ENCODE peak calls at places on chromosomes 2 and 18, in four cellular contexts. One of them, this sample, is unnamed.
A peak's percentile ranks its signal among the peaks of the same experiment; 100 is the strongest.

GRCh38 chr18:59565957-59566356 is 131.3 kb downstream of the CCBE1 start:
- DNase-seq in GM12878: no peak
- DNase-seq in HepG2: no peak
- DNase-seq in H1: no peak
- DNase-seq in this sample: no peak

GRCh38 chr2:20597868-20598183 is 53.1 kb downstream of the HS1BP3 start:
- DNase-seq in H1: no peak
- DNase-seq in HepG2: no peak
- DNase-seq in GM12878: no peak
- DNase-seq in this sample: no peak

GRCh38 chr18:69599377-69599776 is 198.7 kb downstream of the DOK6 start:
- DNase-seq in HepG2: no peak
- DNase-seq in GM12878: no peak
- DNase-seq in H1: no peak
- DNase-seq in this sample: no peak

GRCh38 chr18:34809697-34810096 is 99.6 kb downstream of the DTNA start:
- DNase-seq in GM12878: no peak
- DNase-seq in HepG2: peak; percentile 52
- DNase-seq in H1: no peak
- DNase-seq in this sample: peak; percentile 35

GRCh38 chr2:10537522-10538195 is 89.5 kb upstream of the ODC1 start:
- DNase-seq in H1: no peak
- DNase-seq in GM12878: no peak
- DNase-seq in HepG2: no peak
- DNase-seq in this sample: no peak

GRCh38 chr18:44895176-44895798 is 214.6 kb downstream of the SETBP1 start:
- DNase-seq in GM12878: peak; percentile 53
- DNase-seq in H1: no peak
- DNase-seq in HepG2: no peak
- DNase-seq in this sample: no peak

GRCh38 chr2:120820263-120820884 is 84.7 kb downstream of the GLI2 start:
- DNase-seq in H1: no peak
- DNase-seq in GM12878: no peak
- DNase-seq in HepG2: no peak
- DNase-seq in this sample: no peak

GRCh38 chr2:20103514-20103913 is 52.1 kb upstream of the LAPTM4A start:
- DNase-seq in H1: no peak
- DNase-seq in GM12878: no peak
- DNase-seq in HepG2: peak; percentile 65
- DNase-seq in this sample: no peak

GRCh38 chr18:28002841-28003240 is 174.1 kb downstream of the CDH2 start:
- DNase-seq in H1: no peak
- DNase-seq in GM12878: no peak
- DNase-seq in HepG2: no peak
- DNase-seq in this sample: no peak

GRCh38 chr2:31940920-31941319 is 69.9 kb downstream of the MEMO1 start:
- DNase-seq in HepG2: no peak
- DNase-seq in H1: no peak
- DNase-seq in GM12878: no peak
- DNase-seq in this sample: no peak

GRCh38 chr18:79898952-79899608 is 52.4 kb downstream of the SLC66A2 start:
- DNase-seq in GM12878: no peak
- DNase-seq in HepG2: no peak
- DNase-seq in H1: no peak
- DNase-seq in this sample: no peak

GRCh38 chr18:46939337-46939963 is 22.0 kb downstream of the KATNAL2 start:
- DNase-seq in HepG2: peak; percentile 15
- DNase-seq in GM12878: no peak
- DNase-seq in H1: no peak
- DNase-seq in this sample: no peak

GRCh38 chr2:219689676-219690628 is 62.5 kb downstream of the SLC4A3 start:
- DNase-seq in HepG2: peak; percentile 51
- DNase-seq in GM12878: peak; percentile 23
- DNase-seq in H1: no peak
- DNase-seq in this sample: peak; percentile 43

GRCh38 chr2:204315236-204315662 is 230.0 kb upstream of the PARD3B start:
- DNase-seq in GM12878: no peak
- DNase-seq in HepG2: no peak
- DNase-seq in H1: no peak
- DNase-seq in this sample: no peak

GRCh38 chr2:189412330-189412953 is 28.8 kb upstream of the WDR75 start:
- DNase-seq in GM12878: no peak
- DNase-seq in H1: no peak
- DNase-seq in HepG2: peak; percentile 39
- DNase-seq in this sample: peak; percentile 27

GRCh38 chr2:240601061-240601830 is 14.7 kb downstream of the CAPN10 start:
- DNase-seq in H1: no peak
- DNase-seq in HepG2: peak; percentile 29
- DNase-seq in GM12878: no peak
- DNase-seq in this sample: no peak

GRCh38 chr2:128321421-128321775 is 2.7 kb upstream of the HS6ST1 start:
- DNase-seq in GM12878: no peak
- DNase-seq in HepG2: no peak
- DNase-seq in H1: no peak
- DNase-seq in this sample: no peak

GRCh38 chr2:169799555-169799954 is 884 bp downstream of the SSB start:
- DNase-seq in HepG2: peak; percentile 25
- DNase-seq in H1: no peak
- DNase-seq in GM12878: no peak
- DNase-seq in this sample: no peak

GRCh38 chr2:191612496-191612895 is 65.4 kb upstream of the NABP1 start:
- DNase-seq in GM12878: no peak
- DNase-seq in H1: no peak
- DNase-seq in HepG2: no peak
- DNase-seq in this sample: no peak

GRCh38 chr18:58527116-58528010 is 101.5 kb downstream of the ALPK2 start:
- DNase-seq in H1: no peak
- DNase-seq in GM12878: no peak
- DNase-seq in HepG2: peak; percentile 55
- DNase-seq in this sample: no peak

GRCh38 chr2:217254111-217254510 is 394.2 kb upstream of the TNP1 start:
- DNase-seq in GM12878: no peak
- DNase-seq in H1: no peak
- DNase-seq in HepG2: no peak
- DNase-seq in this sample: no peak

GRCh38 chr2:105085525-105085924 is 47.7 kb downstream of the MRPS9 start:
- DNase-seq in HepG2: no peak
- DNase-seq in H1: no peak
- DNase-seq in GM12878: no peak
- DNase-seq in this sample: no peak

GRCh38 chr2:158618859-158619490 is 162.2 kb downstream of the PKP4 start:
- DNase-seq in H1: no peak
- DNase-seq in HepG2: peak; percentile 32
- DNase-seq in GM12878: no peak
- DNase-seq in this sample: no peak

GRCh38 chr2:67650292-67651133 is 253.4 kb downstream of the ETAA1 start:
- DNase-seq in H1: peak; percentile 38
- DNase-seq in GM12878: no peak
- DNase-seq in HepG2: peak; percentile 63
- DNase-seq in this sample: peak; percentile 58
- TF ChIP-seq SUZ12 in H1: no peak
- TF ChIP-seq SUZ12 in GM12878: no peak
- TF ChIP-seq SUZ12 in HepG2: no peak
- TF ChIP-seq SUZ12 in this sample: no peak

DNA sequence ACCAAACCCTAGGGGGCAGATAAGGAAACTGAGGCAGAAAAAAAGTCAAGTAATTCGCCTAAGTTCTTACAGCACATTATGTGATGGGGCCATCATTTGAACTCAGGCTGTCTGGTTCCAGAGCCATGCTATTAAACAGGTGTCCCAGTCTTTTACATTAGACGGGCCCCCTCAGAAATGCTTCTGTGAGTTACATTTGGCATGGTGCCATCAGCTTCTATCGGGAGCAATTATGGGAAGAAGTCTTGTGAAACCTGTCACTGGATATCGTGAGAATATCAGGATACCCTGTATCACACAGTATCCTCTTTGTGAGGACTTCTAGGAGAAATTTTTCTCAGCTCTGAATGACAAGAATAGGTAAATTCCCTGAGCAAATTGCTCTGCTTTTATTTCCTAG is 143.7 kb upstream of the NOSTRIN start:
- DNase-seq in H1: no peak
- DNase-seq in GM12878: no peak
- DNase-seq in HepG2: no peak
- DNase-seq in this sample: no peak
- TF ChIP-seq ZNF274 in H1: no peak
- TF ChIP-seq ZNF274 in GM12878: no peak
- TF ChIP-seq ZNF274 in HepG2: no peak
- TF ChIP-seq ZNF274 in this sample: no peak

GRCh38 chr2:174981336-174981735 is 23.8 kb downstream of the CHN1 start:
- DNase-seq in H1: no peak
- DNase-seq in GM12878: no peak
- DNase-seq in HepG2: no peak
- DNase-seq in this sample: no peak

GRCh38 chr2:174979996-174980395 is 25.2 kb downstream of the CHN1 start:
- DNase-seq in H1: no peak
- DNase-seq in GM12878: no peak
- DNase-seq in HepG2: no peak
- DNase-seq in this sample: no peak

GRCh38 chr2:174985624-174986023 is 19.6 kb downstream of the CHN1 start:
- DNase-seq in H1: no peak
- DNase-seq in HepG2: peak; percentile 14
- DNase-seq in GM12878: no peak
- DNase-seq in this sample: no peak

GRCh38 chr2:174984561-174984960 is 20.6 kb downstream of the CHN1 start:
- DNase-seq in GM12878: no peak
- DNase-seq in H1: no peak
- DNase-seq in HepG2: no peak
- DNase-seq in this sample: no peak
- H3K9ac ChIP-seq in GM12878: no peak overlapping the region
- H3K9ac ChIP-seq in H1: no peak overlapping the region
- H3K9ac ChIP-seq in HepG2: no peak overlapping the region
- H3K9ac ChIP-seq in this sample: no peak overlapping the region

GRCh38 chr18:48878471-48878870 is 72.3 kb downstream of the SMAD7 start:
- DNase-seq in HepG2: peak; percentile 47
- DNase-seq in H1: no peak
- DNase-seq in GM12878: no peak
- DNase-seq in this sample: no peak

GRCh38 chr18:48877941-48878340 is 72.8 kb downstream of the SMAD7 start:
- DNase-seq in GM12878: no peak
- DNase-seq in HepG2: no peak
- DNase-seq in H1: no peak
- DNase-seq in this sample: no peak

GRCh38 chr18:48876590-48876989 is 74.2 kb downstream of the SMAD7 start:
- DNase-seq in GM12878: no peak
- DNase-seq in HepG2: no peak
- DNase-seq in H1: no peak
- DNase-seq in this sample: no peak

GRCh38 chr18:48875942-48876511 is 74.7 kb downstream of the SMAD7 start:
- DNase-seq in H1: no peak
- DNase-seq in HepG2: peak; percentile 69
- DNase-seq in GM12878: no peak
- DNase-seq in this sample: no peak

DNA sequence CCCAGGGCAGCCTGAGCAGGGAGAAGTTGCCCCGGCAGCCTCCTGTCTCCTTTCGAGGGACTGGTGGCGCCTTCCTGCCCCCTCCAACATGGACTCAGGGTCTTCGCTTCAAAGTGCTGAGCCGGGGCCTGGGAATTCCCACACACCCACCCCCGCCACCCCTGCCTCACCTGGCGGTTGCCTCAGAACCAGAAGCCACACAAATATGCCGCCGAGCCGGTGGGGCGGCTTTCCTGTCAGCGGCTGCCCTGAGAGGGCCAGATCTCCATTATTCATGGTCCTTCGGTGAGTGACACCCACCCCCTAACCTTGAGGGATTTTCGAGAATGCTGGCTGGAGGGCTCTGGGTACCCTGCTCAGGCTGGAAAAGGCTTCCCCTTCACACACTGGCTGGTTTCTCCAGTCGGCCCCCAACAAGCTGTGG is 71.7 kb downstream of the SMAD7 start:
- DNase-seq in H1: no peak
- DNase-seq in GM12878: no peak
- DNase-seq in HepG2: no peak
- DNase-seq in this sample: no peak
- TF ChIP-seq SUZ12 in H1: no peak
- TF ChIP-seq SUZ12 in GM12878: no peak
- TF ChIP-seq SUZ12 in HepG2: no peak
- TF ChIP-seq SUZ12 in this sample: no peak

GRCh38 chr2:113206251-113206650 is 32.5 kb downstream of the PSD4 start:
- DNase-seq in H1: no peak
- DNase-seq in GM12878: no peak
- DNase-seq in HepG2: no peak
- DNase-seq in this sample: no peak
- TF ChIP-seq ZNF274 in H1: no peak
- TF ChIP-seq ZNF274 in GM12878: no peak
- TF ChIP-seq ZNF274 in HepG2: no peak
- TF ChIP-seq ZNF274 in this sample: no peak

GRCh38 chr2:86703704-86704370 is 16.3 kb upstream of the RMND5A start:
- DNase-seq in HepG2: no peak
- DNase-seq in GM12878: no peak
- DNase-seq in H1: no peak
- DNase-seq in this sample: no peak

GRCh38 chr2:86706220-86706619 is 13.9 kb upstream of the RMND5A start:
- DNase-seq in GM12878: no peak
- DNase-seq in HepG2: peak; percentile 47
- DNase-seq in H1: no peak
- DNase-seq in this sample: no peak

GRCh38 chr2:86704482-86704971 is 15.6 kb upstream of the RMND5A start:
- DNase-seq in GM12878: no peak
- DNase-seq in HepG2: peak; percentile 70
- DNase-seq in H1: no peak
- DNase-seq in this sample: no peak

GRCh38 chr2:86697539-86697938 is 22.6 kb upstream of the RMND5A start:
- DNase-seq in GM12878: no peak
- DNase-seq in H1: no peak
- DNase-seq in HepG2: no peak
- DNase-seq in this sample: no peak

GRCh38 chr2:86700705-86701104 is 19.4 kb upstream of the RMND5A start:
- DNase-seq in H1: no peak
- DNase-seq in HepG2: no peak
- DNase-seq in GM12878: no peak
- DNase-seq in this sample: no peak
- H3K9ac ChIP-seq in H1: no peak overlapping the region
- H3K9ac ChIP-seq in HepG2: no peak overlapping the region
- H3K9ac ChIP-seq in GM12878: no peak overlapping the region
- H3K9ac ChIP-seq in this sample: no peak overlapping the region